ENCODE peak calls at places on chromosomes 13 and 19, in ten cellular contexts. E is OCI-M1; A is AG04450; V is GM23248; L is stimulated activated CD4-positive, alpha-beta T cell treated with anti-CD3 and anti-CD28 coated beads, Interleukin-15, amount 100 ng/mL, for 1 hour; Z is stimulated activated naive CD4-positive, alpha-beta T cell treated with Interleukin-2 at 50 U/mL for 16 hours; H is OCI-LY7; S is GM04504; C is effector memory CD4-positive, alpha-beta T cell; D is GM10248. R is an unnamed sample.

GRCh38 chr19:18879579-18880373 is 16.2 kb downstream of the CERS1 start:
- DNase-seq in E (peak), A (no peak), V (peak), L (no peak), Z (peak), H (peak), S (no peak), C (peak), D (no peak), R (no peak)

GRCh38 chr13:27005556-27005955 is 166.1 kb downstream of the USP12 start:
- DNase-seq in E (no peak), A (no peak), V (no peak), L (no peak), Z (no peak), H (no peak), S (no peak), C (no peak), D (no peak), R (no peak)

GRCh38 chr13:25752957-25753540 is 298.8 kb downstream of the SHISA2 start:
- DNase-seq in E (peak), A (peak), V (peak), L (no peak), Z (no peak), H (no peak), S (peak), C (no peak), D (no peak), R (peak)

GRCh38 chr13:109870281-109871017 is 84.1 kb upstream of the IRS2 start:
- DNase-seq in E (no peak), A (no peak), V (no peak), L (no peak), Z (no peak), H (no peak), S (no peak), C (no peak), D (no peak), R (no peak)

GRCh38 chr19:46639356-46640061 is 3.5 kb upstream of the GNG8 start:
- DNase-seq in E (peak), A (no peak), V (peak), L (no peak), Z (no peak), H (no peak), S (peak), C (no peak), D (no peak), R (peak)

GRCh38 chr13:82627183-82627582 is 1255.1 kb downstream of the SLITRK1 start:
- DNase-seq in E (no peak), A (peak), V (peak), L (no peak), Z (no peak), H (no peak), S (no peak), C (no peak), D (no peak), R (no peak)

GRCh38 chr13:50999641-51000040 is 90.0 kb downstream of the RNASEH2B start:
- DNase-seq in E (no peak), A (no peak), V (no peak), L (no peak), Z (no peak), H (no peak), S (no peak), C (no peak), D (no peak), R (no peak)

GRCh38 chr19:42281175-42282035 is 12.4 kb downstream of the CIC start:
- DNase-seq in E (peak), A (no peak), V (peak), L (no peak), Z (peak), H (peak), S (no peak), C (no peak), D (no peak), R (no peak)

GRCh38 chr19:15290149-15290548 is 42.2 kb downstream of the BRD4 start:
- DNase-seq in E (no peak), A (no peak), V (no peak), L (no peak), Z (no peak), H (no peak), S (no peak), C (no peak), D (no peak), R (no peak)

GRCh38 chr19:15836345-15836594 is 20.8 kb upstream of the OR10H1 start:
- DNase-seq in E (no peak), A (no peak), V (peak), L (no peak), Z (no peak), H (peak), S (peak), C (no peak), D (no peak), R (no peak)

GRCh38 chr13:110113284-110113764 is 193.6 kb downstream of the COL4A1 start:
- DNase-seq in E (peak), A (no peak), V (peak), L (no peak), Z (no peak), H (no peak), S (no peak), C (no peak), D (no peak), R (no peak)

GRCh38 chr13:34002141-34002540 is 184.2 kb downstream of the RFC3 start:
- DNase-seq in E (no peak), A (no peak), V (no peak), L (no peak), Z (no peak), H (no peak), S (no peak), C (no peak), D (no peak), R (no peak)

GRCh38 chr13:33132644-33133440 is 116.6 kb downstream of the KL start:
- DNase-seq in E (no peak), A (no peak), V (peak), L (no peak), Z (no peak), H (no peak), S (no peak), C (no peak), D (no peak), R (no peak)

GRCh38 chr13:99307648-99308339 is 595 bp upstream of the GPR183 start:
- DNase-seq in E (no peak), A (no peak), V (peak), L (no peak), Z (peak), H (no peak), S (peak), C (no peak), D (no peak), R (no peak)

GRCh38 chr13:76271728-76272232 is 614.4 kb downstream of the KCTD12 start:
- DNase-seq in E (no peak), A (no peak), V (no peak), L (no peak), Z (no peak), H (no peak), S (no peak), C (no peak), D (no peak), R (no peak)

GRCh38 chr13:48216204-48216711 is 16.7 kb upstream of the ITM2B start:
- DNase-seq in E (no peak), A (no peak), V (peak), L (no peak), Z (no peak), H (no peak), S (no peak), C (no peak), D (no peak), R (no peak)

GRCh38 chr19:4144666-4145261 is 8.7 kb upstream of the CREB3L3 start:
- DNase-seq in E (peak), A (no peak), V (peak), L (no peak), Z (no peak), H (no peak), S (no peak), C (no peak), D (peak), R (no peak)

R was measured in HFF-Myc.